ENCODE peak calls at places on chromosomes 12 and 14, in eight cellular contexts. L, G, R, A, B, D, Y and H are unnamed samples.

GRCh38 chr12:6582196-6582595 is 14.1 kb upstream of the NOP2 start:
- DNase-seq in G (no peak), A (no peak), B (peak), R (peak), L (no peak), D (no peak), Y (no peak), H (no peak)

GRCh38 chr14:29584992-29585391 is 342.7 kb downstream of the PRKD1 start:
- DNase-seq in L (peak), R (peak), G (peak), D (no peak), Y (no peak), A (peak), B (peak), H (peak)

GRCh38 chr12:105482976-105483375 is 152.5 kb downstream of the C12orf75 start:
- DNase-seq in B (no peak), G (no peak), Y (no peak), R (no peak), A (no peak), D (no peak), L (no peak), H (no peak)

GRCh38 chr14:32762886-32763285 is 175.8 kb upstream of the NPAS3 start:
- DNase-seq in B (no peak), L (no peak), A (peak), D (no peak), G (peak), R (no peak), Y (no peak), H (peak)

GRCh38 chr14:105856676-105857222 is 330.4 kb downstream of the TMEM121 start:
- DNase-seq in B (no peak), Y (no peak), G (no peak), A (no peak), L (peak), R (no peak), D (peak), H (no peak)

GRCh38 chr12:81229718-81230117 is 151.8 kb downstream of the ACSS3 start:
- DNase-seq in R (no peak), A (no peak), Y (no peak), L (no peak), B (no peak), D (no peak), G (no peak), H (no peak)

GRCh38 chr12:3667485-3667884 is 85.4 kb downstream of the CRACR2A start:
- DNase-seq in Y (no peak), L (no peak), G (no peak), B (no peak), A (no peak), R (no peak), D (no peak), H (no peak)

GRCh38 chr14:100241279-100241678 is 2.3 kb downstream of the YY1 start:
- DNase-seq in Y (no peak), A (no peak), B (no peak), L (no peak), R (no peak), D (no peak), G (no peak), H (peak)

GRCh38 chr14:61074852-61075251 is 93.8 kb downstream of the SLC38A6 start:
- DNase-seq in L (no peak), D (no peak), R (no peak), G (no peak), A (no peak), B (no peak), Y (no peak), H (no peak)

GRCh38 chr14:76644875-76645518 is 116.3 kb upstream of the VASH1 start:
- DNase-seq in D (no peak), L (no peak), A (peak), B (peak), Y (peak), G (peak), R (peak), H (peak)

GRCh38 chr12:123389560-123390351 is 5.8 kb downstream of the KMT5A start:
- DNase-seq in R (peak), D (no peak), B (peak), L (peak), Y (no peak), G (no peak), A (peak), H (peak)

GRCh38 chr12:59708484-59708883 is 112.7 kb downstream of the SLC16A7 start:
- DNase-seq in R (no peak), G (no peak), A (no peak), B (no peak), D (no peak), L (no peak), Y (no peak), H (no peak)

GRCh38 chr12:130425698-130426245 is 88.1 kb downstream of the PIWIL1 start:
- DNase-seq in G (no peak), B (no peak), L (no peak), A (no peak), D (no peak), Y (no peak), R (no peak), H (no peak)

GRCh38 chr12:130427381-130427887 is 89.7 kb downstream of the PIWIL1 start:
- DNase-seq in B (no peak), Y (no peak), D (no peak), L (no peak), A (no peak), G (no peak), R (no peak), H (no peak)

GRCh38 chr12:130423991-130424857 is 86.5 kb downstream of the PIWIL1 start:
- DNase-seq in D (no peak), L (no peak), G (no peak), R (no peak), Y (no peak), B (no peak), A (no peak), H (no peak)

GRCh38 chr12:130423136-130423535 is 85.4 kb downstream of the PIWIL1 start:
- DNase-seq in D (no peak), A (no peak), L (no peak), Y (no peak), B (no peak), R (no peak), G (no peak), H (no peak)

DNA sequence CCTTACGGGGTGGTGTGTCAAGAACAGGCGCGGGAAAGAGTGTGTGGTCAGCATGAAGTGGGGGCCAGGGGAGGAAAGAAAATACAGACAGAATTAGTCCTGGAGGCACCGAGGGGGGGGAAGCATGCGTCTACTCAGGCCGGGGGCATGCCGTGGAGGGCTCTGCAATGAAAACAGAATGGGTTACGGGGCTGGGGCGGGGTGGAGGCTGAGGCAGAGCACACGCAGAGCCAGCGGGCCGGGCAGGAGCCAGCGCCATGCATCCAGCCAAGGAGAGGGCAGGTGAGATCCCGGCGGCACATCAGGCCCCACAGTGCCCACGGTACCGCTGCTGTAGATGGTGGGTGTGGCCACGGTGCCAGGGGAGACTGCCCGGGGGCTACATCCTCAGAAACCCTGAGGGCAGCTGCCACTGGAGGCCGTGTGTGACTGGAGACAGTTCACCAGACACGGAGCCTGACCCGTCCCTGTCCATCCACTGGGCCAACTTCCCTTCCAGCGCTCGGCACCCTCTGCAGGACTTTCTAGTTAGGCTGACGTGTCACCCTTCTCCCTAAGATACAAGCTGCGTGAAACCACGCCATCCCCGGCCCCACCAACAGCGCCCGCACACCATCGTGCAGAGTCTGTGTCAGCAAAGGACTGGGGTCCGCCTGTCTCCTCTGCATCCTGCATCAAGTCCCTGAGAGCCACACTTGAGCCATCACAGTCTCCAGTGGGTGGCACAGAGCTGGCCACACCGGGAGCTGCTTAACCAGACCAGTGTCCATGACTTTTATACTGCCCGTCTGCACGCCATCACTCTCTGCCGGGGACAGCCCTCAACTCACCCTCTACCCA is 87.4 kb downstream of the PIWIL1 start:
- DNase-seq in D (no peak), L (no peak), B (no peak), R (no peak), A (no peak), Y (no peak), G (no peak), H (no peak)
- TF ChIP-seq CTCF in D (no peak), L (no peak), B (no peak), R (no peak), A (no peak), Y (no peak), G (no peak), H (no peak)

DNA sequence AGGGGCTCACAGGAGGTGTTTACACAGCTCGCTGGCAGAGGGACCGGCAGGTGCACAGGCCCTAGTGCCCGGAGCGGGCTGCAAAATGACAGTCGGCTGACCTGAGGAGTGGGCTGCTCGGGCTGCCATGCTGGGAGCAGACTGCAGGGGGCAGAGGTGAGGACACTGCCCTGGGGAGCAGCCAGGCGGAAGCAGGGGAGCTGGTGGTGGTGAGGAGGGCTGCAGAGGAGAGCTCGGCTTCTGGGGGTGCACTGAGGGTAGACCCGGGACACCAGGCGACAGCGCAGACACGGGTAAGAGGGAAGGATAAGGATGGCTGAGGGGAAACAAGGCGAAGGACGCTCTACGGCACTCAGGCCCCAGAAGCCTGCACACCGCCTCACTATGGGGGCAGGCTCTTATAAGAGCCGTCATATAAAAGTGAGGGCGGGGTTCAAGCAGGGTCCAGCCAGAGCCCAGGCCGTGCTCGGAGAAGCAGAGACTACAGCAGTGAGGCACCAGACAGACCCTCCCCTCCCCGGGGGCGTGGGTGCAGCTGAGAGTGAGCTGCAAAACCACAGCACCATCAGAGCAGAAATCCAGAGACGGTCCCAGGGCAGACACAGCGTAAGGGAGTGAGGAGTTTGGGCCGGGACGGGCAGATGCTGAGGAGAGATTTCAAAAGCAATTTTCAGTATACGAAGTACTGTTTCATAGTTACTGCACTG is 62.5 kb downstream of the CCDC88C start:
- DNase-seq in L (no peak), R (peak), Y (no peak), A (no peak), G (no peak), D (no peak), B (peak), H (no peak)
- TF ChIP-seq CTCF in L (no peak), R (peak), Y (no peak), A (peak), G (no peak), D (no peak), B (peak), H (peak)

GRCh38 chr12:5525783-5526367 is 94.0 kb downstream of the NTF3 start:
- DNase-seq in R (no peak), D (no peak), G (no peak), Y (no peak), L (no peak), A (no peak), B (no peak), H (no peak)
- TF ChIP-seq CTCF in R (no peak), D (no peak), G (no peak), Y (no peak), L (no peak), A (no peak), B (no peak), H (no peak)

GRCh38 chr14:39015360-39015961 is 87.6 kb downstream of the SEC23A start:
- DNase-seq in L (peak), D (no peak), G (peak), B (peak), R (peak), Y (peak), A (peak), H (peak)
- TF ChIP-seq CTCF in L (peak), D (peak), G (peak), B (peak), R (peak), Y (peak), A (peak), H (peak)

DNA sequence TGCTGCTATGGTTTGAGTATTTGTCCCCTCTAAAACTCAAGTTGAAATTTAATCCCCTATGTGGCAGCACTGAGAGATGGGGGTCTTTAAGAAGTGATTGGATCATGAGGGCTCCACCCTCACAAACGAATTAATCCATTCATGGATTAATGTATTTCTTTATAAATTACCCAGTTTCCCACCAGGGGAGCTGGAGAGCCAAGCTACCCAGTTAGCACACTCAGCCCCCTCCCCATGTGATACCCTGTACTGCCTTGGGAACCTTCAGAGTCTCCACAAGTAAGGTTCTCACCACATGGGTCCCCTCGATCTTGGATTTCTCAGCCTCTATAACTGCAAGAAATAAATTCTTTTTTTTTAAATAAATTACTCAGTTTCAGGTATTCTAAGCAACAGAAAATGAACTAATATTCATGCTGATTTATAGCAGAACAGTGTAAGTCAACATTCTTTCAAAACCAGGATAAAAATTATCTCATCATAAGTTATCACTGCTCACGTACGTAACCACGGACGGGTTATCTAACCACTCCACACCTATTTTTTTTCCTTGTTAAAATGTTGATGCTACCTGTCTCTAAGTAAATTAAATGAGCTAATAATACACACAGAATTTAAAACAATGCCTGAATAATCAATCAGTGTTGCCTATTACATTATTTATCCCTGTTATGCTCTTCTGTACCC is 3.6 kb downstream of the NAP1L1 start:
- DNase-seq in L (no peak), B (peak), Y (no peak), R (no peak), A (no peak), D (no peak), G (no peak), H (no peak)
- TF ChIP-seq CTCF in L (no peak), B (no peak), Y (no peak), R (no peak), A (peak), D (no peak), G (no peak), H (peak)

GRCh38 chr12:57766464-57767311 is at the start of gene CYP27B1:
- DNase-seq in L (no peak), R (peak), G (peak), Y (no peak), A (no peak), B (peak), D (peak), H (no peak)
- TF ChIP-seq CTCF in L (no peak), R (no peak), G (no peak), Y (no peak), A (no peak), B (no peak), D (no peak), H (no peak)

DNA sequence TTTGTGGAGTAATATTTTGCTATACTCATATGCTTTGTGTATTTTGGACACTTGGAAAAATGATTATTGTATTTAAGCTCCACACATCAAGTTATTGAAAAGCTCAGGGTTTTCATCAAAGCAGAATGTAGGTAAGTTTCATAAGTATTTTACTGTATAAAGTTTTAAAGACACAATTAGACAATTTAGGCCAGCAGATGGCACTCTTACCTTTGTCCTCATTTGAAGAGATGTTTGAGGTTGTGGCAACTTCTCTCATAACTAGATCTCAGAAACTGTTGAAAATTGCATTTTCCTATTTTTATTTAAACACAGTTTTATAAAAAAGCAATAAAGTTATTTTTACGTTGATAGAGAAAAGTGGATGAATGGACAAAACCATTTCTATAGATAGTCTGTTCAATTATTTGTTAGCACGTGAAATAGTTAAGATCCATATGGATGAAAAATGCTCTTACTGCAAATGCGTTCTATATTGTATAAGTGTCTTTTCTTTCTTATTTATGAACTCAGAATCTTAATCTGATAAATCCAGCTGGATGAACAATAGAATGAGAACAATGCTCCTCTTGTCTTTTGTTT is 300.0 kb downstream of the AEBP2 start:
- DNase-seq in R (peak), D (no peak), Y (peak), L (peak), G (peak), A (peak), B (no peak), H (peak)
- TF ChIP-seq CTCF in R (peak), D (peak), Y (peak), L (peak), G (peak), A (peak), B (no peak), H (peak)

DNA sequence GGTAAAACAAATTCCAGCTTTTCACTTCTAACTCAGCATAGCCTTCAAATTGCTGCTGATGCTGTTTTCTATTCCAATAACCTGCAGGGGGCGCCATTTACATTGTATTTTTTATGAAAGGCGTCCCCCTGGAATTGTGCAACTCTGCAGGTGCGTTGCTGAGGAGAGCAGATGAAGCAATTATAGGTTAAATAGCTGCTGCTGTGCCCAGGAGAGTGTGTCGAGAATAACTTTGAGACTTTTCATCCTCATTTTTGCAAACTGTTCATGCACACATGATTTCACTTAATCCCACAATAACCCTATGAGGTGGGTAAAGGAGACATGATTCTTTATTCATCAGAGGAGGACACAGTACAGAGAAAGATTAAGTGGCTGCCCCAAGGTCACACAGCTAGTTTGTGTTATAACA is 75.7 kb downstream of the MYRFL start:
- DNase-seq in Y (peak), D (no peak), L (peak), G (peak), A (peak), B (peak), R (peak), H (peak)
- TF ChIP-seq CTCF in Y (peak), D (peak), L (peak), G (peak), A (peak), B (peak), R (peak), H (peak)